ENCODE peak calls at places on chromosomes 4 and X, in nine cellular contexts. I, W, O, P, B, Y, D, Q and H are unnamed samples.

GRCh38 chr4:122480023-122480422 is 23.5 kb upstream of the IL2 start:
- DNase-seq in I (no peak), W (no peak), O (no peak), P (no peak), B (peak; percentile 84), Y (no peak), D (no peak), Q (no peak), H (no peak)

GRCh38 chrX:150084474-150085229 is 146.4 kb upstream of the EOLA2 start:
- DNase-seq in I (no peak), W (no peak), O (no peak), P (no peak), B (peak; percentile 11), Y (no peak), D (peak; percentile 42), Q (no peak), H (no peak)

GRCh38 chrX:45524296-45524695 is 323.6 kb upstream of the DIPK2B start:
- DNase-seq in I (no peak), W (no peak), O (no peak), P (no peak), B (no peak), Y (no peak), D (no peak), Q (no peak), H (no peak)

GRCh38 chr4:83866821-83867220 is 330.9 kb downstream of the GPAT3 start:
- DNase-seq in I (no peak), W (no peak), O (no peak), P (no peak), B (no peak), Y (no peak), D (no peak), Q (no peak), H (no peak)

GRCh38 chr4:124203613-124204284 is 508.8 kb downstream of the ANKRD50 start:
- DNase-seq in I (no peak), W (no peak), O (no peak), P (no peak), B (no peak), Y (no peak), D (no peak), Q (no peak), H (no peak)

GRCh38 chr4:55547461-55547770 is 707 bp upstream of the CLOCK start:
- DNase-seq in I (no peak), W (no peak), O (no peak), P (no peak), B (no peak), Y (no peak), D (no peak), Q (no peak), H (no peak)

GRCh38 chrX:56113785-56114436 is 118.2 kb upstream of the KLF8 start:
- DNase-seq in I (no peak), W (no peak), O (no peak), P (no peak), B (peak; percentile 2), Y (no peak), D (no peak), Q (no peak), H (no peak)

GRCh38 chr4:117900832-117901231 is 133.5 kb upstream of the NDST3 start:
- DNase-seq in I (no peak), W (no peak), O (no peak), P (no peak), B (no peak), Y (no peak), D (no peak), Q (no peak), H (no peak)

GRCh38 chr4:30434656-30435055 is 285.5 kb upstream of the PCDH7 start:
- DNase-seq in I (no peak), W (no peak), O (no peak), P (no peak), B (no peak), Y (no peak), D (no peak), Q (no peak), H (no peak)

GRCh38 chrX:18873189-18873791 is 110.6 kb downstream of the PHKA2 start:
- DNase-seq in I (no peak), W (no peak), O (no peak), P (no peak), B (peak; percentile 78), Y (no peak), D (no peak), Q (no peak), H (no peak)

GRCh38 chrX:69195197-69195596 is 29.9 kb upstream of the PJA1 start:
- DNase-seq in I (no peak), W (no peak), O (no peak), P (no peak), B (no peak), Y (no peak), D (no peak), Q (no peak), H (no peak)

GRCh38 chrX:103175944-103176753 is 38.8 kb upstream of the BEX4 start:
- DNase-seq in I (peak; percentile 60), W (peak; percentile 37), O (peak; percentile 20), P (peak; percentile 19), B (peak; percentile 36), Y (no peak), D (peak; percentile 39), Q (peak; percentile 3), H (peak; percentile 54)

GRCh38 chrX:115233497-115234219 is at the start of gene LRCH2:
- DNase-seq in I (no peak), W (peak; percentile 39), O (no peak), P (no peak), B (peak; percentile 30), Y (peak; percentile 51), D (no peak), Q (peak; percentile 48), H (no peak)

GRCh38 chrX:132918523-132918922 is 39.9 kb downstream of the HS6ST2 start:
- DNase-seq in I (no peak), W (no peak), O (no peak), P (no peak), B (no peak), Y (no peak), D (no peak), Q (no peak), H (no peak)

GRCh38 chr4:65623509-65623908 is 46.8 kb downstream of the EPHA5 start:
- DNase-seq in I (no peak), W (no peak), O (no peak), P (no peak), B (peak; percentile 53), Y (no peak), D (peak; percentile 13), Q (no peak), H (no peak)

GRCh38 chr4:106708604-106708876 is 327.6 kb downstream of the DKK2 start:
- DNase-seq in I (no peak), W (no peak), O (no peak), P (no peak), B (no peak), Y (no peak), D (no peak), Q (no peak), H (no peak)

GRCh38 chr4:113094327-113094726 is 44.9 kb downstream of the ANK2 start:
- DNase-seq in I (no peak), W (no peak), O (no peak), P (no peak), B (no peak), Y (no peak), D (no peak), Q (no peak), H (no peak)

GRCh38 chr4:111562811-111563210 is 582.4 kb upstream of the FAM241A start:
- DNase-seq in I (no peak), W (no peak), O (no peak), P (no peak), B (no peak), Y (no peak), D (no peak), Q (no peak), H (no peak)

GRCh38 chrX:124211312-124211942 is 121.0 kb upstream of the TEX13D start:
- DNase-seq in I (no peak), W (no peak), O (no peak), P (no peak), B (peak; percentile 20), Y (no peak), D (peak; percentile 32), Q (no peak), H (peak; percentile 22)

GRCh38 chrX:150486011-150486410 is 82.4 kb upstream of the MTM1 start:
- DNase-seq in I (no peak), W (no peak), O (no peak), P (peak; percentile 42), B (peak; percentile 35), Y (peak; percentile 71), D (peak; percentile 62), Q (no peak), H (peak; percentile 56)

GRCh38 chr4:124053872-124054538 is 657.4 kb downstream of the SPRY1 start:
- DNase-seq in I (no peak), W (no peak), O (no peak), P (no peak), B (peak; percentile 12), Y (no peak), D (no peak), Q (no peak), H (no peak)

GRCh38 chr4:11813951-11814446 is 385.3 kb upstream of the HS3ST1 start:
- DNase-seq in I (no peak), W (no peak), O (no peak), P (no peak), B (no peak), Y (no peak), D (no peak), Q (no peak), H (no peak)

GRCh38 chr4:38223801-38224236 is 263.6 kb downstream of the PTTG2 start:
- DNase-seq in I (no peak), W (no peak), O (no peak), P (no peak), B (no peak), Y (no peak), D (no peak), Q (no peak), H (no peak)